ENCODE peak calls at places on chromosomes 16 and 17, in five cellular contexts. A, I, C, S and O are unnamed samples.

GRCh38 chr17:43576563-43577229 is 30.6 kb upstream of the ETV4 start:
- DNase-seq in A (peak; percentile 74), I (peak; percentile 67), C (no peak), S (peak; percentile 53), O (no peak)

GRCh38 chr16:75279277-75279676 is 27.9 kb upstream of the BCAR1 start:
- DNase-seq in A (no peak), I (no peak), C (peak; percentile 67), S (no peak), O (no peak)

GRCh38 chr17:40819528-40820125 is 2.8 kb downstream of the KRT10 start:
- DNase-seq in A (no peak), I (peak; percentile 34), C (no peak), S (no peak), O (no peak)

GRCh38 chr17:45413498-45413923 is 19.2 kb downstream of the ARHGAP27 start:
- DNase-seq in A (peak; percentile 83), I (no peak), C (no peak), S (no peak), O (no peak)

GRCh38 chr17:46810837-46811236 is 7.7 kb downstream of the WNT3 start:
- DNase-seq in A (no peak), I (no peak), C (no peak), S (no peak), O (no peak)

GRCh38 chr17:70447588-70447987 is 278.3 kb downstream of the KCNJ2 start:
- DNase-seq in A (no peak), I (no peak), C (no peak), S (no peak), O (no peak)

GRCh38 chr17:5866978-5867377 is 203.2 kb upstream of the WSCD1 start:
- DNase-seq in A (no peak), I (no peak), C (no peak), S (no peak), O (no peak)

GRCh38 chr16:21608647-21609328 is 9.4 kb downstream of the METTL9 start:
- DNase-seq in A (no peak), I (peak; percentile 59), C (no peak), S (no peak), O (no peak)

GRCh38 chr17:65783845-65784334 is 222.4 kb upstream of the AXIN2 start:
- DNase-seq in A (no peak), I (peak; percentile 85), C (no peak), S (no peak), O (peak; percentile 77)

GRCh38 chr17:1972429-1973160 is 52.5 kb downstream of the RTN4RL1 start:
- DNase-seq in A (no peak), I (no peak), C (no peak), S (no peak), O (no peak)

GRCh38 chr17:5537251-5537650 is 47.1 kb downstream of the NLRP1 start:
- DNase-seq in A (no peak), I (no peak), C (no peak), S (no peak), O (no peak)